ENCODE peak calls at places on chromosomes 5 and 9, in eight cellular contexts. K is dorsolateral prefrontal cortex, U is PC-3, J is stomach, W is AG10803, Z is A549, V is upper lobe of right lung, F is cardiac fibroblast. R is an unnamed sample.

GRCh38 chr5:180026320-180026719 is 45.2 kb downstream of the RNF130 start:
- DNase-seq in V (no peak), U (peak), W (peak), Z (peak), J (peak), K (no peak), F (peak), R (peak)

GRCh38 chr5:112238473-112238872 is 180.6 kb downstream of the EPB41L4A start:
- DNase-seq in V (no peak), J (no peak), K (no peak), W (no peak), U (no peak), Z (peak), F (no peak), R (no peak)

GRCh38 chr9:132769895-132770774 is 99.9 kb downstream of the GTF3C4 start:
- DNase-seq in W (peak), V (peak), U (peak), Z (peak), F (peak), J (peak), K (no peak), R (peak)

GRCh38 chr9:16058131-16058549 is 505.3 kb downstream of the CCDC171 start:
- DNase-seq in W (peak), K (no peak), J (no peak), U (peak), F (no peak), Z (no peak), V (no peak), R (no peak)

GRCh38 chr9:31243386-31243785 is 1141.1 kb upstream of the ACO1 start:
- DNase-seq in Z (no peak), K (no peak), U (no peak), F (peak), V (no peak), J (no peak), W (no peak), R (no peak)

GRCh38 chr5:68148096-68148495 is 67.5 kb upstream of the PIK3R1 start:
- DNase-seq in K (no peak), Z (no peak), J (no peak), W (no peak), V (no peak), U (no peak), F (no peak), R (no peak)

GRCh38 chr9:102551346-102551745 is 443.8 kb upstream of the CYLC2 start:
- DNase-seq in F (no peak), V (no peak), J (no peak), U (no peak), Z (no peak), K (no peak), W (no peak), R (no peak)

GRCh38 chr9:89879276-89879675 is 274.5 kb downstream of the GADD45G start:
- DNase-seq in V (peak), F (no peak), Z (no peak), J (peak), U (no peak), K (no peak), W (no peak), R (no peak)

GRCh38 chr5:35672995-35673394 is 55.3 kb downstream of the SPEF2 start:
- DNase-seq in J (no peak), U (no peak), F (no peak), V (no peak), Z (no peak), W (no peak), K (no peak), R (peak)

GRCh38 chr9:76574171-76574767 is 115.3 kb downstream of the GCNT1 start:
- DNase-seq in V (no peak), K (no peak), U (no peak), J (no peak), F (peak), W (no peak), Z (no peak), R (no peak)

DNA sequence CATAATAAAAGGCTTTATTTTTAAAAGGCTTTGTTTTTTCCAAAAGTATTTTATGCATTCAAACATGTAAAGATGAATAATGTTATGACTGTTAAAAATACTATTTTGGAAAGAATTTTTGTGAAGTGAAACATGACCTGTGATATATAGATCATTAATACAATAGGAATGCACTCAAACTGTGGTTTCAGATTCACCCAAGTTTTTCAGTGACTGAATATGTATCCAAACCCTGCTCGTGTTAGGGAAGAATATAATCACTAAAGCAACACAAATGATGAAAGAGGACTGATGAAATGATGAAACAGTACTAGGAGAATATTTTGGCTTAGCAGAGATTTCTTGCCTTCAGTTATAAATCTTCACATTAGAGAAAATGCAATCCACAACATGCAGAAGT is 278.0 kb downstream of the ADAMTS6 start:
- DNase-seq in K (no peak), W (peak), V (no peak), U (peak), J (no peak), F (peak), Z (no peak), R (no peak)
- H3K4me3 ChIP-seq in K (no peak), W (no peak), V (no peak), U (no peak), J (no peak), F (no peak), Z (no peak), R (no peak)

GRCh38 chr5:67106626-67107342 is 89.8 kb downstream of the CD180 start:
- DNase-seq in V (no peak), J (no peak), K (no peak), W (no peak), Z (no peak), F (no peak), U (no peak), R (no peak)
- H3K4me3 ChIP-seq in V (no peak), J (no peak), K (no peak), W (no peak), Z (no peak), F (no peak), U (no peak), R (no peak)

DNA sequence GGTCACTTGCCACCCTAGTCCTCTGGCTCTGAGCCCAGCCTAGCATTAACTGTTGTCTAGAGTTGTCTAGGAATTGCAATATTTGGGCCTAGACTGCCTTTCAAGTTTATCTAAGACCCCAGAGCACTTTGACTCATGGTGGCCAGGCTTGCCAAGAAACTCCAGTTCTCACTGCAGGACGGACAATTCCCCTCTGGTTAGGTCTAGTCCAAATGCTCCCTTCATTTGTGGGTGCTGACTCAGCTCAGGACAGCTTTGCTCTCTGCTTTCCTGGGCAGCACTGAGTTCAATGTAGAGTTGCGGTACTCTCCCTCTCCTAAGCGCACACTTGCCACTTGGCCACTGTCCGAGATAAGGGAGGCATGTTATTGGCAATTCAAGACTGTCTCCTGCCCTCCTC is 619.4 kb downstream of the TLE1 start:
- DNase-seq in J (no peak), F (no peak), V (no peak), K (no peak), U (no peak), W (no peak), Z (no peak), R (no peak)
- H3K4me3 ChIP-seq in J (no peak), F (no peak), V (no peak), K (no peak), U (no peak), W (no peak), Z (no peak), R (no peak)

GRCh38 chr5:164998590-164998989 is 1493.2 kb downstream of the MAT2B start:
- DNase-seq in U (no peak), K (no peak), W (no peak), J (no peak), Z (no peak), V (no peak), F (no peak), R (no peak)
- H3K4me3 ChIP-seq in U (no peak), K (no peak), W (no peak), J (no peak), Z (no peak), V (no peak), F (no peak), R (no peak)